ENCODE peak calls at places on chromosomes 13 and 19, in ten cellular contexts. One of them, this sample, is unnamed.

GRCh38 chr13:61417171-61417570 is 1.5 kb upstream of the PCDH20 start:
- DNase-seq in tibial artery: no peak
- DNase-seq in transverse colon: no peak
- DNase-seq in H9: no peak
- DNase-seq in astrocyte of the cerebellum: no peak
- DNase-seq in breast epithelium: no peak
- DNase-seq in lower leg skin: no peak
- DNase-seq in BJ: no peak
- DNase-seq in mammary epithelial cell: no peak
- DNase-seq in pancreas: no peak
- DNase-seq in this sample: no peak

GRCh38 chr19:10817291-10818038 is 18.5 kb downstream of the TMED1 start:
- DNase-seq in H9: no peak
- DNase-seq in transverse colon: peak
- DNase-seq in astrocyte of the cerebellum: peak
- DNase-seq in lower leg skin: peak
- DNase-seq in mammary epithelial cell: no peak
- DNase-seq in pancreas: no peak
- DNase-seq in tibial artery: peak
- DNase-seq in breast epithelium: peak
- DNase-seq in BJ: peak
- DNase-seq in this sample: no peak

GRCh38 chr19:30159636-30160035 is 212.5 kb upstream of the ZNF536 start:
- DNase-seq in lower leg skin: no peak
- DNase-seq in astrocyte of the cerebellum: no peak
- DNase-seq in transverse colon: no peak
- DNase-seq in BJ: no peak
- DNase-seq in tibial artery: no peak
- DNase-seq in mammary epithelial cell: no peak
- DNase-seq in H9: no peak
- DNase-seq in breast epithelium: no peak
- DNase-seq in pancreas: no peak
- DNase-seq in this sample: no peak

GRCh38 chr19:5560156-5560555 is 7.6 kb downstream of the TINCR start:
- DNase-seq in mammary epithelial cell: no peak
- DNase-seq in lower leg skin: no peak
- DNase-seq in tibial artery: no peak
- DNase-seq in H9: no peak
- DNase-seq in pancreas: no peak
- DNase-seq in transverse colon: no peak
- DNase-seq in breast epithelium: no peak
- DNase-seq in astrocyte of the cerebellum: no peak
- DNase-seq in BJ: no peak
- DNase-seq in this sample: no peak

GRCh38 chr19:46269085-46269484 is 27.8 kb upstream of the HIF3A start:
- DNase-seq in BJ: no peak
- DNase-seq in pancreas: no peak
- DNase-seq in transverse colon: no peak
- DNase-seq in astrocyte of the cerebellum: no peak
- DNase-seq in lower leg skin: no peak
- DNase-seq in breast epithelium: no peak
- DNase-seq in tibial artery: no peak
- DNase-seq in H9: no peak
- DNase-seq in mammary epithelial cell: no peak
- DNase-seq in this sample: no peak

GRCh38 chr13:80340643-80341097 is 256 bp downstream of the SPRY2 start:
- DNase-seq in astrocyte of the cerebellum: no peak
- DNase-seq in mammary epithelial cell: no peak
- DNase-seq in lower leg skin: no peak
- DNase-seq in transverse colon: no peak
- DNase-seq in tibial artery: peak
- DNase-seq in breast epithelium: peak
- DNase-seq in H9: no peak
- DNase-seq in pancreas: no peak
- DNase-seq in BJ: no peak
- DNase-seq in this sample: no peak

GRCh38 chr13:41428155-41428554 is 29.2 kb upstream of the RGCC start:
- DNase-seq in pancreas: no peak
- DNase-seq in tibial artery: no peak
- DNase-seq in transverse colon: no peak
- DNase-seq in breast epithelium: no peak
- DNase-seq in lower leg skin: no peak
- DNase-seq in astrocyte of the cerebellum: no peak
- DNase-seq in mammary epithelial cell: no peak
- DNase-seq in H9: peak
- DNase-seq in BJ: no peak
- DNase-seq in this sample: no peak

GRCh38 chr13:66329988-66330429 is 900.1 kb downstream of the PCDH9 start:
- DNase-seq in lower leg skin: no peak
- DNase-seq in breast epithelium: no peak
- DNase-seq in H9: no peak
- DNase-seq in astrocyte of the cerebellum: no peak
- DNase-seq in BJ: no peak
- DNase-seq in tibial artery: no peak
- DNase-seq in mammary epithelial cell: no peak
- DNase-seq in transverse colon: no peak
- DNase-seq in pancreas: no peak
- DNase-seq in this sample: no peak

GRCh38 chr13:64428196-64428595 is 2801.9 kb downstream of the PCDH9 start:
- DNase-seq in lower leg skin: no peak
- DNase-seq in BJ: peak
- DNase-seq in transverse colon: no peak
- DNase-seq in tibial artery: no peak
- DNase-seq in mammary epithelial cell: no peak
- DNase-seq in breast epithelium: no peak
- DNase-seq in H9: no peak
- DNase-seq in astrocyte of the cerebellum: no peak
- DNase-seq in pancreas: no peak
- DNase-seq in this sample: no peak

GRCh38 chr19:57587529-57587928 is 3.6 kb downstream of the ZIK1 start:
- DNase-seq in pancreas: no peak
- DNase-seq in mammary epithelial cell: peak
- DNase-seq in BJ: peak
- DNase-seq in transverse colon: no peak
- DNase-seq in tibial artery: no peak
- DNase-seq in lower leg skin: no peak
- DNase-seq in astrocyte of the cerebellum: no peak
- DNase-seq in H9: no peak
- DNase-seq in breast epithelium: no peak
- DNase-seq in this sample: no peak

GRCh38 chr19:39409207-39409885 is 2.7 kb downstream of the ZFP36 start:
- DNase-seq in mammary epithelial cell: peak
- DNase-seq in transverse colon: peak
- DNase-seq in H9: peak
- DNase-seq in tibial artery: peak
- DNase-seq in BJ: no peak
- DNase-seq in breast epithelium: peak
- DNase-seq in pancreas: peak
- DNase-seq in lower leg skin: peak
- DNase-seq in astrocyte of the cerebellum: no peak
- DNase-seq in this sample: peak

GRCh38 chr19:31506102-31506501 is 156.9 kb upstream of the TSHZ3 start:
- DNase-seq in tibial artery: no peak
- DNase-seq in pancreas: no peak
- DNase-seq in transverse colon: no peak
- DNase-seq in lower leg skin: no peak
- DNase-seq in breast epithelium: no peak
- DNase-seq in mammary epithelial cell: no peak
- DNase-seq in BJ: no peak
- DNase-seq in H9: no peak
- DNase-seq in astrocyte of the cerebellum: no peak
- DNase-seq in this sample: peak

GRCh38 chr19:1901940-1902404 is 3.2 kb upstream of the ADAT3 start:
- DNase-seq in pancreas: no peak
- DNase-seq in mammary epithelial cell: no peak
- DNase-seq in lower leg skin: peak
- DNase-seq in transverse colon: peak
- DNase-seq in astrocyte of the cerebellum: no peak
- DNase-seq in H9: no peak
- DNase-seq in breast epithelium: no peak
- DNase-seq in BJ: no peak
- DNase-seq in tibial artery: peak
- DNase-seq in this sample: no peak

GRCh38 chr19:15534957-15535864 is 26.9 kb downstream of the CYP4F22 start:
- DNase-seq in breast epithelium: no peak
- DNase-seq in BJ: no peak
- DNase-seq in pancreas: no peak
- DNase-seq in H9: no peak
- DNase-seq in tibial artery: no peak
- DNase-seq in transverse colon: no peak
- DNase-seq in lower leg skin: no peak
- DNase-seq in mammary epithelial cell: no peak
- DNase-seq in astrocyte of the cerebellum: no peak
- DNase-seq in this sample: no peak

GRCh38 chr13:29607465-29607864 is 12.0 kb upstream of the SLC7A1 start:
- DNase-seq in lower leg skin: no peak
- DNase-seq in mammary epithelial cell: no peak
- DNase-seq in H9: no peak
- DNase-seq in breast epithelium: no peak
- DNase-seq in BJ: no peak
- DNase-seq in transverse colon: no peak
- DNase-seq in astrocyte of the cerebellum: no peak
- DNase-seq in tibial artery: no peak
- DNase-seq in pancreas: no peak
- DNase-seq in this sample: no peak

GRCh38 chr13:97921146-97921776 is 32.2 kb upstream of the IPO5 start:
- DNase-seq in mammary epithelial cell: no peak
- DNase-seq in lower leg skin: no peak
- DNase-seq in pancreas: no peak
- DNase-seq in tibial artery: no peak
- DNase-seq in H9: no peak
- DNase-seq in BJ: peak
- DNase-seq in astrocyte of the cerebellum: no peak
- DNase-seq in transverse colon: no peak
- DNase-seq in breast epithelium: no peak
- DNase-seq in this sample: no peak

GRCh38 chr19:38838208-38838985 is 6.8 kb upstream of the ECH1 start:
- DNase-seq in astrocyte of the cerebellum: no peak
- DNase-seq in mammary epithelial cell: peak
- DNase-seq in pancreas: no peak
- DNase-seq in H9: no peak
- DNase-seq in lower leg skin: no peak
- DNase-seq in breast epithelium: peak
- DNase-seq in BJ: no peak
- DNase-seq in transverse colon: no peak
- DNase-seq in tibial artery: no peak
- DNase-seq in this sample: peak

GRCh38 chr13:55106509-55106908 is 2034.2 kb upstream of the PRR20A start:
- DNase-seq in breast epithelium: no peak
- DNase-seq in pancreas: no peak
- DNase-seq in lower leg skin: no peak
- DNase-seq in H9: no peak
- DNase-seq in mammary epithelial cell: no peak
- DNase-seq in transverse colon: no peak
- DNase-seq in astrocyte of the cerebellum: no peak
- DNase-seq in BJ: no peak
- DNase-seq in tibial artery: no peak
- DNase-seq in this sample: no peak

GRCh38 chr19:21833733-21834132 is 2.2 kb downstream of the ZNF43 start:
- DNase-seq in astrocyte of the cerebellum: no peak
- DNase-seq in lower leg skin: no peak
- DNase-seq in mammary epithelial cell: no peak
- DNase-seq in H9: no peak
- DNase-seq in tibial artery: no peak
- DNase-seq in breast epithelium: no peak
- DNase-seq in BJ: no peak
- DNase-seq in pancreas: no peak
- DNase-seq in transverse colon: no peak
- DNase-seq in this sample: no peak

DNA sequence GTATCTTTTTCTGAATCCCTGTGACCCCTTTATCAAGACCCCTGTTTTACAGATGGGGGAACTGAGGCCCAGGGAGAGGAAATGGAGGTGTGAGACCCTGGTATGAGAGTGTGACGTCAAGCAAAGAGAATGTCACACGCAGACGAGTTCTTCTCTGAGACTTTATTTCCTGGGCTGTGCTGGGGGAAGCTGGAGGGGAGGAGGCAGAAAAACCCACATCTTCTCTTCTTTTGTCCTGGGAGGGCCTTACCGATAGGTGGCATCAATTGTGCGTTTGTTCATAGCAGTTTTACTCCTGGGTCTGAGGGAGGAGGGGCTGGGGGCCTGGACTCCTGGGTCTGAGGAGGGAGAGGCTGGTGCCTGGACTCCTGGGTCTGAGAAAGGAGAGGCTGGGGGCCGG is 4.9 kb upstream of the KLK15 start:
- DNase-seq in BJ: no peak
- DNase-seq in mammary epithelial cell: no peak
- DNase-seq in pancreas: no peak
- DNase-seq in H9: no peak
- DNase-seq in transverse colon: no peak
- DNase-seq in astrocyte of the cerebellum: no peak
- DNase-seq in lower leg skin: no peak
- DNase-seq in breast epithelium: no peak
- DNase-seq in tibial artery: no peak
- DNase-seq in this sample: no peak
- TF ChIP-seq CTCF in BJ: peak
- TF ChIP-seq CTCF in mammary epithelial cell: no peak
- TF ChIP-seq CTCF in pancreas: no peak
- TF ChIP-seq CTCF in H9: peak
- TF ChIP-seq CTCF in transverse colon: no peak
- TF ChIP-seq CTCF in astrocyte of the cerebellum: peak
- TF ChIP-seq CTCF in lower leg skin: no peak
- TF ChIP-seq CTCF in breast epithelium: no peak
- TF ChIP-seq CTCF in tibial artery: no peak
- TF ChIP-seq CTCF in this sample: no peak

GRCh38 chr19:3684817-3685410 is 15.4 kb downstream of the PIP5K1C start:
- DNase-seq in H9: no peak
- DNase-seq in tibial artery: no peak
- DNase-seq in pancreas: no peak
- DNase-seq in lower leg skin: no peak
- DNase-seq in mammary epithelial cell: no peak
- DNase-seq in astrocyte of the cerebellum: no peak
- DNase-seq in transverse colon: no peak
- DNase-seq in breast epithelium: no peak
- DNase-seq in BJ: no peak
- DNase-seq in this sample: no peak
- TF ChIP-seq CTCF in H9: peak
- TF ChIP-seq CTCF in tibial artery: no peak
- TF ChIP-seq CTCF in pancreas: no peak
- TF ChIP-seq CTCF in lower leg skin: no peak
- TF ChIP-seq CTCF in mammary epithelial cell: no peak
- TF ChIP-seq CTCF in astrocyte of the cerebellum: no peak
- TF ChIP-seq CTCF in transverse colon: no peak
- TF ChIP-seq CTCF in breast epithelium: no peak
- TF ChIP-seq CTCF in BJ: no peak
- TF ChIP-seq CTCF in this sample: no peak

GRCh38 chr13:24407844-24408243 is 98.5 kb downstream of the C1QTNF9 start:
- DNase-seq in astrocyte of the cerebellum: no peak
- DNase-seq in mammary epithelial cell: no peak
- DNase-seq in breast epithelium: no peak
- DNase-seq in transverse colon: no peak
- DNase-seq in pancreas: no peak
- DNase-seq in lower leg skin: no peak
- DNase-seq in H9: no peak
- DNase-seq in BJ: no peak
- DNase-seq in tibial artery: no peak
- DNase-seq in this sample: no peak
- TF ChIP-seq CTCF in astrocyte of the cerebellum: no peak
- TF ChIP-seq CTCF in mammary epithelial cell: peak
- TF ChIP-seq CTCF in breast epithelium: no peak
- TF ChIP-seq CTCF in transverse colon: no peak
- TF ChIP-seq CTCF in pancreas: no peak
- TF ChIP-seq CTCF in lower leg skin: no peak
- TF ChIP-seq CTCF in H9: peak
- TF ChIP-seq CTCF in BJ: peak
- TF ChIP-seq CTCF in tibial artery: no peak
- TF ChIP-seq CTCF in this sample: peak

GRCh38 chr13:113533441-113533840 is 42.9 kb upstream of the DCUN1D2 start:
- DNase-seq in tibial artery: peak
- DNase-seq in astrocyte of the cerebellum: no peak
- DNase-seq in breast epithelium: no peak
- DNase-seq in BJ: no peak
- DNase-seq in pancreas: no peak
- DNase-seq in lower leg skin: no peak
- DNase-seq in transverse colon: no peak
- DNase-seq in H9: no peak
- DNase-seq in mammary epithelial cell: no peak
- DNase-seq in this sample: peak
- TF ChIP-seq CTCF in tibial artery: no peak
- TF ChIP-seq CTCF in astrocyte of the cerebellum: no peak
- TF ChIP-seq CTCF in breast epithelium: no peak
- TF ChIP-seq CTCF in BJ: no peak
- TF ChIP-seq CTCF in pancreas: no peak
- TF ChIP-seq CTCF in lower leg skin: no peak
- TF ChIP-seq CTCF in transverse colon: no peak
- TF ChIP-seq CTCF in H9: no peak
- TF ChIP-seq CTCF in mammary epithelial cell: no peak
- TF ChIP-seq CTCF in this sample: no peak

This sample was measured in RWPE2.